ENCODE peak calls at places on chromosome 3, in four cellular contexts. One of them, this sample, is unnamed.

GRCh38 chr3:120741837-120742197 is 499 bp downstream of the RABL3 start:
- DNase-seq in HCT116: peak; percentile 18
- DNase-seq in spleen: no peak
- DNase-seq in heart left ventricle: no peak
- DNase-seq in this sample: no peak

GRCh38 chr3:12155833-12156232 is 2.9 kb downstream of the TIMP4 start:
- DNase-seq in HCT116: peak; percentile 67
- DNase-seq in spleen: no peak
- DNase-seq in heart left ventricle: no peak
- DNase-seq in this sample: peak; percentile 68

GRCh38 chr3:5013021-5013906 is 34.0 kb downstream of the BHLHE40 start:
- DNase-seq in HCT116: peak; percentile 85
- DNase-seq in spleen: peak; percentile 81
- DNase-seq in heart left ventricle: peak; percentile 62
- DNase-seq in this sample: no peak

GRCh38 chr3:62926494-62926893 is 51.3 kb upstream of the CADPS start:
- DNase-seq in HCT116: no peak
- DNase-seq in spleen: no peak
- DNase-seq in heart left ventricle: peak; percentile 26
- DNase-seq in this sample: no peak

GRCh38 chr3:128663151-128663550 is 12.5 kb upstream of the RPN1 start:
- DNase-seq in HCT116: no peak
- DNase-seq in spleen: no peak
- DNase-seq in heart left ventricle: no peak
- DNase-seq in this sample: no peak

GRCh38 chr3:101189786-101190185 is 130.6 kb downstream of the IMPG2 start:
- DNase-seq in HCT116: no peak
- DNase-seq in spleen: no peak
- DNase-seq in heart left ventricle: no peak
- DNase-seq in this sample: no peak

GRCh38 chr3:41668366-41668765 is 293.5 kb downstream of the ULK4 start:
- DNase-seq in HCT116: no peak
- DNase-seq in spleen: no peak
- DNase-seq in heart left ventricle: no peak
- DNase-seq in this sample: no peak

GRCh38 chr3:183275418-183275817 is 22.4 kb downstream of the B3GNT5 start:
- DNase-seq in HCT116: no peak
- DNase-seq in spleen: no peak
- DNase-seq in heart left ventricle: no peak
- DNase-seq in this sample: peak; percentile 50

GRCh38 chr3:79767953-79768282 is at the start of gene ROBO1:
- DNase-seq in HCT116: no peak
- DNase-seq in spleen: no peak
- DNase-seq in heart left ventricle: no peak
- DNase-seq in this sample: no peak

GRCh38 chr3:42194943-42195510 is 71.0 kb downstream of the CCK start:
- DNase-seq in HCT116: no peak
- DNase-seq in spleen: no peak
- DNase-seq in heart left ventricle: no peak
- DNase-seq in this sample: no peak

GRCh38 chr3:26058774-26059455 is 269.0 kb downstream of the OXSM start:
- DNase-seq in HCT116: no peak
- DNase-seq in spleen: no peak
- DNase-seq in heart left ventricle: no peak
- DNase-seq in this sample: no peak

GRCh38 chr3:129051776-129052400 is 8.7 kb upstream of the GP9 start:
- DNase-seq in HCT116: no peak
- DNase-seq in spleen: no peak
- DNase-seq in heart left ventricle: peak; percentile 68
- DNase-seq in this sample: no peak

GRCh38 chr3:165800970-165801369 is 36.3 kb downstream of the BCHE start:
- DNase-seq in HCT116: no peak
- DNase-seq in spleen: no peak
- DNase-seq in heart left ventricle: no peak
- DNase-seq in this sample: no peak

GRCh38 chr3:51682079-51682478 is 11.0 kb downstream of the TEX264 start:
- DNase-seq in HCT116: peak; percentile 72
- DNase-seq in spleen: peak; percentile 85
- DNase-seq in heart left ventricle: peak; percentile 81
- DNase-seq in this sample: peak; percentile 94

GRCh38 chr3:105459566-105460290 is 93.0 kb downstream of the ALCAM start:
- DNase-seq in HCT116: no peak
- DNase-seq in spleen: no peak
- DNase-seq in heart left ventricle: no peak
- DNase-seq in this sample: no peak

GRCh38 chr3:150278843-150279341 is 129.2 kb upstream of the TSC22D2 start:
- DNase-seq in HCT116: no peak
- DNase-seq in spleen: no peak
- DNase-seq in heart left ventricle: no peak
- DNase-seq in this sample: no peak

GRCh38 chr3:53162672-53163458 is 1.9 kb downstream of the PRKCD start:
- DNase-seq in HCT116: no peak
- DNase-seq in spleen: peak; percentile 88
- DNase-seq in heart left ventricle: no peak
- DNase-seq in this sample: no peak
- H3K4me3 ChIP-seq in HCT116: peak overlapping the region; percentile 90
- H3K4me3 ChIP-seq in spleen: peak overlapping the region; percentile 72
- H3K4me3 ChIP-seq in heart left ventricle: no peak overlapping the region
- H3K4me3 ChIP-seq in this sample: peak overlapping the region; percentile 99

GRCh38 chr3:112086857-112087524 is 802 bp downstream of the C3orf52 start:
- DNase-seq in HCT116: peak; percentile 26
- DNase-seq in spleen: no peak
- DNase-seq in heart left ventricle: no peak
- DNase-seq in this sample: no peak

GRCh38 chr3:112087746-112088145 is 1.6 kb downstream of the C3orf52 start:
- DNase-seq in HCT116: no peak
- DNase-seq in spleen: no peak
- DNase-seq in heart left ventricle: no peak
- DNase-seq in this sample: no peak

GRCh38 chr3:112086018-112086854 is at the start of gene C3orf52:
- DNase-seq in HCT116: peak; percentile 67
- DNase-seq in spleen: peak; percentile 89
- DNase-seq in heart left ventricle: peak; percentile 88
- DNase-seq in this sample: peak; percentile 82

GRCh38 chr3:112083239-112083638 is 3.0 kb upstream of the C3orf52 start:
- DNase-seq in HCT116: no peak
- DNase-seq in spleen: no peak
- DNase-seq in heart left ventricle: no peak
- DNase-seq in this sample: no peak

GRCh38 chr3:112084980-112085697 is 1.1 kb upstream of the C3orf52 start:
- DNase-seq in HCT116: no peak
- DNase-seq in spleen: no peak
- DNase-seq in heart left ventricle: no peak
- DNase-seq in this sample: no peak
- TF ChIP-seq POLR2A in HCT116: no peak
- TF ChIP-seq POLR2A in spleen: no peak
- TF ChIP-seq POLR2A in heart left ventricle: no peak
- TF ChIP-seq POLR2A in this sample: no peak

GRCh38 chr3:103127737-103128136 is 692.9 kb downstream of the ZPLD1 start:
- DNase-seq in HCT116: no peak
- DNase-seq in spleen: no peak
- DNase-seq in heart left ventricle: no peak
- DNase-seq in this sample: no peak

GRCh38 chr3:103126111-103126510 is 691.3 kb downstream of the ZPLD1 start:
- DNase-seq in HCT116: no peak
- DNase-seq in spleen: no peak
- DNase-seq in heart left ventricle: no peak
- DNase-seq in this sample: no peak

GRCh38 chr3:103127116-103127630 is 692.4 kb downstream of the ZPLD1 start:
- DNase-seq in HCT116: no peak
- DNase-seq in spleen: no peak
- DNase-seq in heart left ventricle: no peak
- DNase-seq in this sample: no peak
- H3K4me3 ChIP-seq in HCT116: no peak overlapping the region
- H3K4me3 ChIP-seq in spleen: no peak overlapping the region
- H3K4me3 ChIP-seq in heart left ventricle: no peak overlapping the region
- H3K4me3 ChIP-seq in this sample: no peak overlapping the region

GRCh38 chr3:172607305-172608121 is 84.3 kb upstream of the TNFSF10 start:
- DNase-seq in HCT116: no peak
- DNase-seq in spleen: no peak
- DNase-seq in heart left ventricle: no peak
- DNase-seq in this sample: no peak
- TF ChIP-seq POLR2A in HCT116: no peak
- TF ChIP-seq POLR2A in spleen: no peak
- TF ChIP-seq POLR2A in heart left ventricle: no peak
- TF ChIP-seq POLR2A in this sample: no peak

DNA sequence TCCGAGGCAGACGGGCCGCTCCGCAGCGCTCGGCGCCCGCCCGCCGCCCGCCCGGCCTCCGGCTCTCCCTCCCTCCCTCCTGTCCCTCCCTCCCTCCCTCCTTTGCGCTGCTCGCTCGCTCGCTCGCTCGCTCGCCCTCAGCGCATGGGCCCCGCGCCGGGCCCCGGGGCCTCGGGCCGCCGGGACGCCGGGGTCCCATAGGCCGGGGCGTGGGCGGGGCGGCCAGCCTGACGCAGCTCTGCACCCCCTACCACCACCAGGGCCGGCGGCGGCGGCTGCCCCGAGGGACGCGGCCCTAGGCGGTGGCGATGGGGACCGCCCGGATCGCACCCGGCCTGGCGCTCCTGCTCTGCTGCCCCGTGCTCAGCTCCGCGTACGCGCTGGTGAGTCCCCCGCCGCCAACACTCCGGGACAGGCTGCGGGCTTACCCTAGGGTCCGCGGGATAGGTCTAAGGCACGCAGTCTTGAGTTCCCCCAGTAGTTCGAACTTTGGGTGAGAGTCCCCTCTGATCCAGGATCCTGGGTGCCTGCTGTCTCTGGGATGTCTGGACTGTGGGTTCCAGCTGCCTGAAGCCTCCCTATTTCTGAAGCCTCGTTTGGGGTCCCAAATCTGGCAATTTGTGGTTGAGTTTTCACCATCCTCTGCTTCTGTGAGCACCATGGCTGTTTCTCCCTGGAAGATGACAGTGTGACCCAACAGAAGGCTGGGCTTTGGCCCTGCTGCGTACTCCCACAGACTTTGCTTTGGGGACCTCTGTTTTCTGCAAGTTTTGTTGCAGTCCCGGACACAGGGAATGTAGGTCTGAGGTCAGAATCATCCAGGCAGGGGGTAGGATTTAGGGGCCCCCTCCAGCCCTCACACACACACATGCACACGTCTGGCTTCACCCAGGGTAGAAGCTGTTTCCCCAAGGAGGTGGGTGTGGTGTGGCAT is 6.0 kb downstream of the PTH1R start:
- DNase-seq in HCT116: no peak
- DNase-seq in spleen: no peak
- DNase-seq in heart left ventricle: no peak
- DNase-seq in this sample: no peak
- H3K4me3 ChIP-seq in HCT116: no peak overlapping the region
- H3K4me3 ChIP-seq in spleen: peak overlapping the region; percentile 42
- H3K4me3 ChIP-seq in heart left ventricle: peak overlapping the region; percentile 46
- H3K4me3 ChIP-seq in this sample: peak overlapping the region; percentile 25

GRCh38 chr3:45597581-45597980 is 3.0 kb downstream of the LIMD1 start:
- DNase-seq in HCT116: no peak
- DNase-seq in spleen: peak; percentile 53
- DNase-seq in heart left ventricle: peak; percentile 30
- DNase-seq in this sample: no peak
- TF ChIP-seq POLR2A in HCT116: no peak
- TF ChIP-seq POLR2A in spleen: no peak
- TF ChIP-seq POLR2A in heart left ventricle: no peak
- TF ChIP-seq POLR2A in this sample: no peak

GRCh38 chr3:148815736-148816135 is 11.9 kb upstream of the CPB1 start:
- DNase-seq in HCT116: no peak
- DNase-seq in spleen: no peak
- DNase-seq in heart left ventricle: no peak
- DNase-seq in this sample: no peak

GRCh38 chr3:148816971-148817519 is 10.6 kb upstream of the CPB1 start:
- DNase-seq in HCT116: no peak
- DNase-seq in spleen: no peak
- DNase-seq in heart left ventricle: no peak
- DNase-seq in this sample: no peak

GRCh38 chr3:148815316-148815715 is 12.3 kb upstream of the CPB1 start:
- DNase-seq in HCT116: no peak
- DNase-seq in spleen: no peak
- DNase-seq in heart left ventricle: no peak
- DNase-seq in this sample: no peak

GRCh38 chr3:148816427-148816826 is 11.2 kb upstream of the CPB1 start:
- DNase-seq in HCT116: no peak
- DNase-seq in spleen: no peak
- DNase-seq in heart left ventricle: no peak
- DNase-seq in this sample: no peak

GRCh38 chr3:148820885-148821284 is 6.7 kb upstream of the CPB1 start:
- DNase-seq in HCT116: no peak
- DNase-seq in spleen: no peak
- DNase-seq in heart left ventricle: no peak
- DNase-seq in this sample: no peak
- H3K4me3 ChIP-seq in HCT116: no peak overlapping the region
- H3K4me3 ChIP-seq in spleen: no peak overlapping the region
- H3K4me3 ChIP-seq in heart left ventricle: no peak overlapping the region
- H3K4me3 ChIP-seq in this sample: no peak overlapping the region

GRCh38 chr3:112561693-112562529 is at the start of the genes ATG3 and SLC35A5:
- DNase-seq in HCT116: peak; percentile 96
- DNase-seq in spleen: peak; percentile 99
- DNase-seq in heart left ventricle: peak; percentile 99
- DNase-seq in this sample: peak; percentile 98
- TF ChIP-seq POLR2A in HCT116: peak; percentile 76
- TF ChIP-seq POLR2A in spleen: peak; percentile 87
- TF ChIP-seq POLR2A in heart left ventricle: no peak
- TF ChIP-seq POLR2A in this sample: peak; percentile 96

This sample was measured in adrenal gland.